ENCODE peak calls at places on chromosomes 1 and 21, in four cellular contexts. T is foreskin fibroblast, I is IMR-90, B is AG04450. N is an unnamed sample.

GRCh38 chr1:93559045-93559444 is 111.1 kb downstream of the FNBP1L start:
- DNase-seq in T (no peak), I (no peak), B (no peak), N (no peak)

GRCh38 chr1:53622531-53622930 is 116.4 kb downstream of the GLIS1 start:
- DNase-seq in T (no peak), I (no peak), B (no peak), N (no peak)

GRCh38 chr1:201166964-201167624 is 12.8 kb upstream of the TMEM9 start:
- DNase-seq in T (no peak), I (no peak), B (no peak), N (no peak)

GRCh38 chr21:31289702-31290101 is 54.4 kb downstream of the TIAM1 start:
- DNase-seq in T (no peak), I (no peak), B (no peak), N (no peak)

GRCh38 chr1:24770891-24771290 is 25.6 kb downstream of the CLIC4 start:
- DNase-seq in T (peak), I (peak), B (no peak), N (peak)

GRCh38 chr1:210125143-210125542 is 107.5 kb upstream of the SERTAD4 start:
- DNase-seq in T (peak), I (no peak), B (no peak), N (no peak)

GRCh38 chr1:1431845-1432565 is 3.5 kb upstream of the VWA1 start:
- DNase-seq in T (peak), I (no peak), B (no peak), N (peak)

GRCh38 chr1:67648582-67649326 is 36.2 kb upstream of the GADD45A start:
- DNase-seq in T (no peak), I (no peak), B (no peak), N (no peak)

GRCh38 chr21:35399002-35399401 is 349.9 kb upstream of the RUNX1 start:
- DNase-seq in T (peak), I (no peak), B (no peak), N (no peak)

GRCh38 chr1:203406446-203407045 is 55.6 kb upstream of the FMOD start:
- DNase-seq in T (peak), I (no peak), B (no peak), N (peak)

GRCh38 chr1:209207701-209208286 is 375.7 kb upstream of the CAMK1G start:
- DNase-seq in T (peak), I (peak), B (peak), N (peak)

DNA sequence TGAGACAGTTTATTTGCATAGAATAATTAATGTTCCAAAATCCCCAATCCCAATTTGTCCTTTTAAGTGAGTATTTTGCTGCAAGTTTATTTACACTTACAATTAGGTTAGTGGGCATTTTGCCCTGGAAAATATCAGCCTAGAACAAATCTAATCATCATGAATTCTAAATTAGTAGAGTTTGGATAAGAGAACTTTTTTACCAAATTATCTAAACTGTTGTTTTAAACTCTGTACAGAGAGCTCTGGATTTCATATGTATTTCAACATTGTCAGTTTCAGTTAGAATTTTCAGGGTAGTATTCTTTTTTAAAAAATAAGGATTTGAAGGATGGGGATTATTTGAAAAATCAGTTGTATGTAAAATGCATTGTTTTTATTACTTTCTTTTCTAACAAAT is 27.8 kb upstream of the UBE2U start:
- DNase-seq in T (no peak), I (no peak), B (no peak), N (no peak)
- TF ChIP-seq CTCF in T (no peak), I (no peak), B (no peak), N (no peak)

GRCh38 chr1:187876775-187877174 is 1048.0 kb downstream of the PLA2G4A start:
- DNase-seq in T (no peak), I (no peak), B (no peak), N (no peak)

GRCh38 chr1:187877220-187877619 is 1048.5 kb downstream of the PLA2G4A start:
- DNase-seq in T (no peak), I (no peak), B (no peak), N (no peak)

DNA sequence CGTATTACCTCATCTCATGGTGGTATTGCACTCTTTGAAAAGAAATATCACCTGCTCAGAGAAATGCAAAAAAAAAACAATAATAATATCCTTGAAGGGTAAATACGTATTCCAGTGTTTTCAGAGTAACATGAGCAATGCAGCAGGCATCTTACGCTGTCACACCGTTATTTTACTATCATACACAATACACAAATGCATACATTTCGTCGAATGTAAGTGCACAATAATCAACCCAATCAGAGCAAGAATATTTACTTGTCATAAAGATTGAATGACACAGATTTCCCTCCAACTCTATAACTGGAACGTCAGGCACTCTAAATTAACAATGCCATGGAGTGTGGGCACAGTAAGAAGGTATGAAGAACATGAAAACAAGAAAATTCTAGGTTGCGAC is 1050.1 kb downstream of the PLA2G4A start:
- DNase-seq in T (no peak), I (no peak), B (no peak), N (no peak)
- H3K4me3 ChIP-seq in T (no peak), I (no peak), B (no peak), N (no peak)

DNA sequence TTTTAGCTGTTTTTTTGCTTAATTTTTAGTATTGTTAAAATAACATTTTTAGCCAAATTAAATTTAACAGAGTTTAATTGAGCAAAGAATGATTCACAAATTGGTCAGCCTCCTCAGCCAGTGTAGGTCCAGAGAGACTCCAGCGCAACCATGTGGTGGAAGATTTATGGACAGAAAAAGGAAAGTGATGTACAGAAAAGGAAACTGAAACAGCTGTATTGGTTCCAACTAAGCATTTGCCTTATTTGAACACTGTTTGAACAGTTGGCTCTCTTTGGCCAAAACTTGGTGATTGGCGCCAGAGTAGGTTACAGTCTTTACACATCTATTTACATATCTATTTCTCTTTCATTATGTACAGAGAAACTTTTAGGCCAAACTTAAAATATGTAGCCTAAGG is 19.4 kb downstream of the RPS6KC1 start:
- DNase-seq in T (peak), I (peak), B (peak), N (peak)
- TF ChIP-seq CTCF in T (no peak), I (peak), B (peak), N (peak)

DNA sequence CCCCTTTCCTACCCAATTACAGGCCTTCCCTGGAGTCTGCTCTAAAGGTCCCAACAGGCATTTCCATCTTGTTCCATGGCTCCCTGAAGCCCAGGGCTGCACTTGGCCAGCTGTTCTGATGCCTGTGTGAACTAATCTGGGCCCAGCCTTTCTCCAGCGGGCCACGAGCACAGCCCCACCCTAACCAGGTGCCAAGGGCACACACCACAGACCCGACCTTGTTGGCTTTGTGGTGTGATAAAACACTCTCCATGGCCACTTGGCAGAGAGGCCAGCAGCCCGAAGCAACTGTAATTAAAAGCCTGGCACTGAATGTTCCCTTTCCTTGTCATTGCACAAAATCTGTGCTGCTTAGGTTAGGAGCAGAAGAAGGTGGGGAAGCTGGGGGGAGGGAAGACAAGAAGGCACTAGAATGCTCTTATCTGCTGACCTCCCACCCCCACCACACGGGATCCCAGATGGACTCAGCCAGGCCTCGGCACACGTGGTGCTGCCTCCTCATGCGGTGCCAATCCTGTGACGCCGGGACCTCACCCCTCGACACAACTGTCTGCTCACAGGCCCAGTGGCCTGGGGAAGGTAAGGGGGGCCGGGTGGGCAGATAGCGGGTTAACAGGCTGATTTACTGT is 9.9 kb downstream of the HCRTR1 start:
- DNase-seq in T (peak), I (no peak), B (no peak), N (no peak)
- H3K4me3 ChIP-seq in T (no peak), I (no peak), B (no peak), N (no peak)

DNA sequence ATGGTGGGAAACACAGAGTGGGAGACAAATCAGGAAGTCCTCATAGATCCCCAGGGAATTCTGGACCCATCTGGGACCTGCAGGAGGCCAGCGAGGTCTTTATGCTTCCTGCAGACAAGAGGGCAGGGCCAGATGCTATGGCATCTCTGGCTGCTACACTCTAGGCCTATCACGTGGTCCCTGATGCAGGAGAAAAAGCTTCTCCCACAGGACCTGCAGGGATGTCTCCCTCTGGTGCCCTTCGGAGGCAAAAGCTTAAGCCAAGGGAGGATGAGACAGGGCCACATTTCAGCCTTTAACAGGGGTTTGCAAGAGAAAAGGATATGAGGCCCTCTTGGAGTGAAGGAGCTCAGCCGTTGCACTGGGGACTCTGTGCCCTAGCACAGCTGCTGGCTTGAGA is 243.0 kb downstream of the C1orf94 start:
- DNase-seq in T (no peak), I (no peak), B (no peak), N (no peak)
- TF ChIP-seq CTCF in T (peak), I (no peak), B (peak), N (no peak)

DNA sequence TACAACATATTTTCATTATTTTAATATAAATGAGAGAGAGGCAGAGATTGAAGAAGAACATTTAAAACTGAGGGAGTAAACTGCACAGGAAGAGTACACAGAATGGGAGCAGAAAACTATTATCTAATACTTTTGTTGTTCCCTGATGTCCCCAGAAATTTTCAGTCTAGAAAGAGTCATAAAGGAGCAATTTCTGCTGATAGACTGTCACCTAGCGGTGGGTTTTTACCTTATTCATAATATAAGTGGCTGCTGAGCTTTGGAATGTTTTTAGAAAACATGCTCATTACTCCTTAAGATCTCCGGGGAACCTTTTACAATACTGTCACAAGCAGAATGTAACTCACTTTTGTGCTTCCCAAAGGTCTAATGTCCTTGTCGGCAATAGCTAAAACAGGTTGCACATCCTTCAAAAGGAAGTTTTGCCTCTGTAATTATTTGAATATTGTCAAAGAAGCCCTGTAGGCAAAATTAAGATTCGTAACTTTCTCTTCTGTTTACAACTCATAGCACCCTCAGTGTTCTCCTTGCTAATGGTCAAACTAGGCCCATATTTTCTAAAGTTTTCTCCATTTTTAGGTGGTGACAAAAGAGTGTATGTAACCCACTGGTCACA is 4.9 kb upstream of the NPL start:
- DNase-seq in T (peak), I (peak), B (no peak), N (peak)
- H3K4me3 ChIP-seq in T (no peak), I (no peak), B (no peak), N (no peak)

DNA sequence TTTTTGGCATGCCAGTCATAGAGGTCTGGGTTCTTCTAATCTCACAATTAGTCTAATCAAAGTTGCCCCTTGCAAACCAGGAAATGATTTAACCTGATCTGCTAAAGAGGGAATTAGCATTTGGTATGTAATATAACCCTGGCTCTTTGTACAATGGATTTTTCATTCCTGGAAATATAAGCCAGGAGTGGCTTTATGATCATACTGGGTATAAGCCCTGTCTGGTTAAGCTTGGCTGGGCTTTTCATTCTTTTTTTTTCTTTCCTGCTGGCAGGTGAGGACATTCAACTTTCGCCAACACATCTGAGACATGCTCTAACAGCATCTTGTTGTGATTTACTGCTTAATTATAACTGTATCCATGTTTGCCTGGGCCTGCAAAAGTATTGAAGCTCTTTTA is 20.4 kb upstream of the SDE2 start:
- DNase-seq in T (no peak), I (no peak), B (no peak), N (no peak)
- TF ChIP-seq CTCF in T (no peak), I (no peak), B (no peak), N (no peak)